ENCODE peak calls at places on chromosomes 3 and 15, in four cellular contexts. N, M, D and S are unnamed samples.

GRCh38 chr15:61820212-61820611 is 240.0 kb downstream of the VPS13C start:
- DNase-seq in N (no peak), M (no peak), D (no peak), S (no peak)

GRCh38 chr3:188243124-188243795 is 89.3 kb downstream of the LPP start:
- DNase-seq in N (no peak), M (no peak), D (no peak), S (no peak)

GRCh38 chr3:72338942-72339749 is 509.1 kb downstream of the SHQ1 start:
- DNase-seq in N (no peak), M (peak; percentile 80), D (no peak), S (no peak)

GRCh38 chr3:138364356-138365252 is 16.2 kb downstream of the MRAS start:
- DNase-seq in N (no peak), M (no peak), D (no peak), S (no peak)

GRCh38 chr3:146223401-146224373 is 27.2 kb downstream of the PLSCR4 start:
- DNase-seq in N (no peak), M (no peak), D (no peak), S (no peak)

GRCh38 chr3:77868725-77869124 is 828.8 kb downstream of the ROBO2 start:
- DNase-seq in N (no peak), M (no peak), D (no peak), S (no peak)

GRCh38 chr3:123445702-123446101 is 3.2 kb downstream of the ADCY5 start:
- DNase-seq in N (no peak), M (no peak), D (no peak), S (no peak)

GRCh38 chr3:125055165-125055912 is 458 bp downstream of the HEG1 start:
- DNase-seq in N (no peak), M (no peak), D (no peak), S (peak; percentile 65)

GRCh38 chr15:99749386-99749785 is 16.1 kb upstream of the LYSMD4 start:
- DNase-seq in N (no peak), M (no peak), D (no peak), S (no peak)

GRCh38 chr3:105042586-105042985 is 324.1 kb upstream of the ALCAM start:
- DNase-seq in N (no peak), M (no peak), D (no peak), S (no peak)

GRCh38 chr3:5160926-5161858 is 26.3 kb upstream of the EDEM1 start:
- DNase-seq in N (no peak), M (no peak), D (no peak), S (no peak)

DNA sequence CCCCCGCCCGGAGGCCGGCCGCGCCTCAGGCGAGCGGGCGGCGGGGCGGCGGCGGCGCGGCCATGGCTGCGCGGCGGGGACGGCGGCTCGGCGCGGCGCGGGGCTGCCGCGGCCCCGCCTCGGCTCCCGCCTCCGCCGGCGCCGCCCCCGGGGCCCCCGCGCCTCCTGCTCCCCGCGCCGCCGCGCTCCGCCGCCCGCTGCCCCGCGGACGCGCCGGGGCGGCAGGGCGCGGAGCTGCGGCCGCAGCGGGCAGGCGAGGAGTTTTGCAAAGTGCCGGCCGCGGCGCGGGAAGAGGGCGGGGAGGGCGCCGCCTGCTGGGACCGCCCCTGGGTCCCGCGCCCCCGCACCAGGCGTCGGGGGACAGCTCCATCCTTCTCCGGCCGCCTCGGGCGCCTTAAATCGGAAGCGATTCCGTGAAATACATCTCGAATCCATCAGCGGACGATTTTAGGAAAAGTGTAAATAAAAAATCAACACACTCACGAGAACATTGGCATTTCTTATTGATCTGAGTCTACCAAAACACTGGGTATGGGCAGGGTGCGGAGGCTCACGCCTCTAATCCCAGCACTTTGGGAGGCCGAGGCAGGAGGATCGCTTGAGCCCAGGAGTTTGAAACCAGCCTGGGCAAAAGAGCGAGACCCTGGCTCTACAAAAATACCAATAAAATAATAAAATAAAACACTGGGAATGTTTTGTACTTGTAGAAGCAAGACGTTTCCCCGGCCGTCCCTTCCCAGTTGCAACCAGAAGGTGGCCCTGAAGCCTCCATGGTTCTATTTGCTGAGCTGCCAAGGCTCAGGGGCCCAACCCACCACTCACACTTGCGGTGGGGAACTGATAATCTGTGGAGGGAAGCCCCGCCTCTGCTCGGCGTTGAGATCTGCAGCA is 136.9 kb downstream of the NUP210 start:
- DNase-seq in N (peak; percentile 69), M (no peak), D (no peak), S (peak; percentile 62)
- TF ChIP-seq CTCF in N (no peak), M (peak; percentile 4), D (no peak), S (peak; percentile 26)

DNA sequence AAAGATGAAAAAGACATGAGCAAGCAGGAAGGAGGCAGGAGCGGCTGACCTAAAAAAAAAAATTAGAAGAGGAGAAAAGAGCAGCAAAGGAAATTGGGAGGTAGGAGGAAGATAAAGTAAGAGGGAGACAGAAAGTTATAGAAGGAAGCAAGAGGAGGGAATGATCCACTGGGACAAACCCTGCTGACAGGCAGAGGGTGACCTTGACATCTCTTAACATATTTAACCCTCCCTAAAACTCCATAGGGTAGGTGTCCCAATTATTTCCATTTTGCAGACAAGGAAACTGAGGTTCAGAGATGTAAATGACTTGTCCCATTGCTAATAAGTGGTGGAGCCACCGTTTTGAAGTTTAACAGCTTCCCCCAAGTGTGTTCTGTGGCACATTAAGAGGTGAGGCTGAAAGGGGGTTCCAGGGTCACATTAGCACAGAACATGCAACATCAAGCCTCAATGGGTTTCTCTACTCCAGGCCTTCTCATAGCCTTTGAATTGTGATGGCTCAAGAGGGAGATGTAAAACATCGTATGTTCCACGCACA is 37.4 kb upstream of the PRICKLE2 start:
- DNase-seq in N (peak; percentile 14), M (no peak), D (no peak), S (no peak)
- TF ChIP-seq CTCF in N (no peak), M (no peak), D (no peak), S (no peak)

DNA sequence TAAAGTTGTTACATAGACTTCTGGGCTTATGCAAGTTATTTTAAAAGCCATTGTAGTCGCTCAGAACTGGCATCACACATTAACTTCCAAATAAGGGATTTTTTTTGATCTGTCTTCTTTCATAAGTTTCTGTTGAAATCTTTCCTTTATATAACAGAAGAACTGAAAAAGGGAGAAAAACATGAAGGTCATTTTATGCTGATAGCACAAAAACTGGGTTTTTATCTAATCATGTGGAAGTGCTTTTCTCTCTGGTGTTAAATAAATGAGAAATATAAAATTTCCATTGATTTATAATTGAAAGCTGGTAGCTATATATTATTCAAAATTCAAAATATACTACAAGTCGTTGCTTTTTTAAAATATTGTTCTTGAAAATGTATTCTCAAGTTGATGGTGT is 258.4 kb upstream of the ZPLD1 start:
- DNase-seq in N (no peak), M (no peak), D (no peak), S (no peak)
- TF ChIP-seq CTCF in N (no peak), M (no peak), D (no peak), S (no peak)

GRCh38 chr3:194640829-194641228 is 7.6 kb upstream of the TMEM44 start:
- DNase-seq in N (peak; percentile 40), M (no peak), D (no peak), S (peak; percentile 67)
- TF ChIP-seq CTCF in N (no peak), M (peak; percentile 52), D (no peak), S (peak; percentile 57)